ENCODE peak calls at places on chromosomes 5 and 9, in five cellular contexts. R, N, T, X and Q are unnamed samples.
A peak's percentile ranks its signal among the peaks of the same experiment; 100 is the strongest.

GRCh38 chr9:33794560-33794959 is 801 bp upstream of the PRSS3 start:
- DNase-seq in R (no peak), N (no peak), T (no peak), X (no peak), Q (no peak)

GRCh38 chr9:12424243-12424642 is 268.9 kb upstream of the TYRP1 start:
- DNase-seq in R (no peak), N (no peak), T (no peak), X (no peak), Q (no peak)

GRCh38 chr5:60339691-60340191 is 360.2 kb downstream of the DEPDC1B start:
- DNase-seq in R (no peak), N (no peak), T (no peak), X (peak; percentile 48), Q (no peak)

GRCh38 chr5:178196986-178197385 is 7.3 kb upstream of the HNRNPAB start:
- DNase-seq in R (peak; percentile 23), N (peak; percentile 66), T (no peak), X (no peak), Q (peak; percentile 63)

GRCh38 chr9:35813434-35814105 is 1.3 kb downstream of the HINT2 start:
- DNase-seq in R (peak; percentile 73), N (peak; percentile 45), T (no peak), X (peak; percentile 67), Q (no peak)

GRCh38 chr5:538801-539468 is 14.7 kb upstream of the SLC9A3 start:
- DNase-seq in R (no peak), N (no peak), T (no peak), X (peak; percentile 13), Q (no peak)

GRCh38 chr9:78296208-78296892 is 575 bp upstream of the PSAT1 start:
- DNase-seq in R (peak; percentile 62), N (no peak), T (peak; percentile 50), X (peak; percentile 69), Q (peak; percentile 63)

GRCh38 chr9:120711354-120711753 is 2.9 kb downstream of the MEGF9 start:
- DNase-seq in R (no peak), N (peak; percentile 22), T (no peak), X (peak; percentile 38), Q (no peak)

GRCh38 chr5:170173227-170173626 is 59.6 kb upstream of the C5orf58 start:
- DNase-seq in R (no peak), N (no peak), T (no peak), X (peak; percentile 78), Q (peak; percentile 34)

GRCh38 chr5:33361781-33362180 is 79.0 kb upstream of the TARS1 start:
- DNase-seq in R (no peak), N (no peak), T (no peak), X (peak; percentile 12), Q (no peak)

GRCh38 chr5:9437741-9438240 is 108.1 kb downstream of the SEMA5A start:
- DNase-seq in R (no peak), N (no peak), T (no peak), X (peak; percentile 87), Q (no peak)

GRCh38 chr5:149325166-149325735 is 20.0 kb upstream of the GRPEL2 start:
- DNase-seq in R (no peak), N (no peak), T (no peak), X (no peak), Q (no peak)

GRCh38 chr5:179533024-179533423 is 17.3 kb upstream of the RUFY1 start:
- DNase-seq in R (no peak), N (no peak), T (no peak), X (no peak), Q (no peak)

GRCh38 chr9:82419827-82420486 is 431.4 kb downstream of the SPATA31D1 start:
- DNase-seq in R (no peak), N (no peak), T (peak; percentile 56), X (no peak), Q (no peak)

GRCh38 chr5:179912386-179912785 is 4.7 kb upstream of the TBC1D9B start:
- DNase-seq in R (no peak), N (no peak), T (no peak), X (no peak), Q (no peak)

GRCh38 chr9:124707667-124708066 is 63.4 kb downstream of the NR6A1 start:
- DNase-seq in R (no peak), N (peak; percentile 37), T (no peak), X (no peak), Q (no peak)
- H3K9ac ChIP-seq in R (no peak overlapping the region), N (peak overlapping the region; percentile 30), T (peak overlapping the region; percentile 30), X (no peak overlapping the region), Q (no peak overlapping the region)

GRCh38 chr5:173323799-173324114 is 4.5 kb downstream of the STC2 start:
- DNase-seq in R (no peak), N (no peak), T (no peak), X (no peak), Q (no peak)

GRCh38 chr5:173323121-173323798 is 5.0 kb downstream of the STC2 start:
- DNase-seq in R (no peak), N (no peak), T (no peak), X (no peak), Q (no peak)

GRCh38 chr5:173325091-173325698 is 3.0 kb downstream of the STC2 start:
- DNase-seq in R (no peak), N (no peak), T (no peak), X (no peak), Q (no peak)

GRCh38 chr5:173326501-173326960 is 1.7 kb downstream of the STC2 start:
- DNase-seq in R (no peak), N (peak; percentile 22), T (no peak), X (peak; percentile 97), Q (no peak)

GRCh38 chr5:173324115-173325001 is 3.9 kb downstream of the STC2 start:
- DNase-seq in R (no peak), N (peak; percentile 71), T (peak; percentile 83), X (peak; percentile 93), Q (no peak)
- H3K4me3 ChIP-seq in R (no peak overlapping the region), N (no peak overlapping the region), T (no peak overlapping the region), X (peak overlapping the region; percentile 88), Q (no peak overlapping the region)

GRCh38 chr9:134466869-134467616 is 140.8 kb downstream of the RXRA start:
- DNase-seq in R (no peak), N (peak; percentile 30), T (no peak), X (peak; percentile 32), Q (no peak)

GRCh38 chr9:134472256-134472655 is 146.0 kb downstream of the RXRA start:
- DNase-seq in R (no peak), N (no peak), T (no peak), X (no peak), Q (no peak)

GRCh38 chr9:134473353-134474057 is 147.2 kb downstream of the RXRA start:
- DNase-seq in R (no peak), N (no peak), T (no peak), X (no peak), Q (no peak)

GRCh38 chr9:134468358-134468757 is 142.1 kb downstream of the RXRA start:
- DNase-seq in R (no peak), N (no peak), T (no peak), X (no peak), Q (no peak)

DNA sequence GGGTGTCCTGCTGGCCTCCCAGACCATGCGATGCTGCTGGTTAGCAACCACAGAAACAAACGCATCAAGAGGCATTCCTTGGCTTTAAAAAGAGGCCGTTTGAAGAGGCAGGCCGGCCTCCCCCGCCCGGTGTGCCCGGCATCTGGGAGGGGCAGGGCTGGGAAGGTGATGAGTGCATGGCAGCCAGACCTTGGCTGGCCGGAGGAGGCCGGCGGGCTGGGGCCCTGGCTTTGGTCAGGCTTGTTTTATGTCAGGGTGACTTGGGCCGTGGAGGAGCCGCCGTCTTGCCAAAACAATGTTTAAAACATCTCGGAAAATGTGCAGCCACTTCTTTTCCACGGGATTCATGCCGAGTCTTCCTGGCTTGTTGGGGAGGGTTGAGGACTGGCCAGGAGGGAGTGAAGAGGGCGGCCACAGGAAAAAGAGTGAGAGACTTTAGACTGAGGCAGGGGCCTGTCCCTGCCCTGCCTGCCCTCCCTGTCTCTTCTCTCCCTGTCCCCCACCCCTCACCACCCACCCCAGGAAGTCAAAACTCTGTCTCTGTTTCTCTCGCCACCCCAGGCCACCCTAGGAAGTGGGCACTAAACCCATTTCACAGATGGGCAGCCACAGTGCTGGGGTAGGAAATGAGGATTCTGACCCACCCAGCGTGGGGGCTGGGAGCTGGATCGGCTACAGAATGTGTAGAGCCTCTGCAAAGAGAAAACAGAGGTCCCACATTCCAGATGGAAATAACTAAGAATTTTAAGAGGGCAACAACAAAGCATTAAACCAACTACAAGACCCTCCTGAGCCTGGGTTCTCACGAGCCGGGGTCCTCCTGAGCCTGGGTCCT is 143.0 kb downstream of the RXRA start:
- DNase-seq in R (no peak), N (no peak), T (no peak), X (peak; percentile 57), Q (no peak)
- H3K27ac ChIP-seq in R (no peak overlapping the region), N (no peak overlapping the region), T (no peak overlapping the region), X (no peak overlapping the region), Q (no peak overlapping the region)

DNA sequence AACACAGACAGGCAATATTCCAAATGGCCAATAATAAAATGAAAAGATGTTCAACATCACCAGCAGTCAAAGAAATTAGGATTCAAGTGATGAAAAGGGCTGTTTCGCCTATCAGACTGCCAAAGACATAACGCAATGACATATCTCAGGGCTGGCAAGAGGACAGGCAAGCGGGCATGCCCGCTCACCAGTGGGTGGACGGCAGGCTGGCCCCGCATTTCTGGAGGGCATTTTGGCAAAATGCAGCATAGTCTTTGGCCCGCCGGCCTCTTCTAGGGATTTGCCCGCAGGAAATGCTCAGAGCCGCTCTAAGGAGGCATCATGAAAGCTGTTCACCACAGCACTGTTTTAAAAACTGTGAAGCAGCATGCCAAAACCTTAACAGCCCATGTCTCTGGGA is 1.4 kb upstream of the PPP1R26 start:
- DNase-seq in R (no peak), N (no peak), T (no peak), X (peak; percentile 37), Q (no peak)
- H3K9ac ChIP-seq in R (no peak overlapping the region), N (peak overlapping the region; percentile 50), T (no peak overlapping the region), X (peak overlapping the region; percentile 30), Q (no peak overlapping the region)

GRCh38 chr9:134858051-134858841 is 22.4 kb upstream of the FCN2 start:
- DNase-seq in R (no peak), N (no peak), T (no peak), X (peak; percentile 72), Q (no peak)
- H3K4me3 ChIP-seq in R (no peak overlapping the region), N (no peak overlapping the region), T (no peak overlapping the region), X (no peak overlapping the region), Q (no peak overlapping the region)

DNA sequence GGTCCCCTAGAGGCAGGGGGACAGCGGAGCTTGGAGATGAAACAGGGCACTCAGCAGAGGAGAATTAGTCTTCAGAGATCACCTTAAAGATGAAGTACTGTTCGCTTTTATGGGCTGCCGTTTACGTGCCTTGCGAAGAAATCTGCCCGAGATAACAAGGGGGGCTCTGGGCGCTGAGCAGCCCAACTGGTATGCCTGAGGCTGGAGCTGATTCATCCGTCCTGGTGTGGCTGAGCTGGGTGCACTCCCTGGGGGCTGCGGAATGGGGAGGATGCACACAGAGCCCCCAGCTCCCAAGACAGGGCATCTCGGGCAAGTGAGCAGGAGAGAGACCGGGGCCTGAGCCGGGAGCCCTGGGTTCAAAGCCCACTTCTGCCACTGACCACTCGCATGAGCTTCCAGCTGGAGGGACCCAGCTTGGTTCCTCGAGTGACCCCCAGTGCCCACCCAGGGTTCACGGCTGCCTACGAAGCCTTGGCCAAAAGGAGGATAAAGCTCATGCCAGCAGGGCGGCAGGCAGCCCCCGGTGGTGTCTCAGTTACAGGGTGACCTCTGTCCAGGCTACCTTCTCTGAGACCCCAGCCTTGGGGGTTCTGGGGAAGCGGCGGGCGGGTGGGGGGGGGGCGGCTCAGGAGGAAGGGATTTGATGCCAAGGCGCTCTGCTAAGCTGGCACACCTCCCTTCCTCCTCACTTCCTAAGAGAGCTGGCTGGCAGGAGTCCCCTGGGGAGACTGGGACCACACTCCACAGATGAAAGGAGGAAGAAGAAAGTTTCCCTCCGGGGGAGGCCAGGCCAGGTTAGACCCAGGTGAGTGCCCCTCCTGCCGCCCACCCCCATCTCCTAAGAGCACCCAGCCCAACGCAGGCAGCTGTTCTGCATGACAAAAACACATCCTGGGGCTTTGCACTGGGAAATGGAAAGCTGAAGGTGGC is 5.7 kb downstream of the FIBCD1 start:
- DNase-seq in R (no peak), N (peak; percentile 70), T (no peak), X (peak; percentile 91), Q (no peak)
- H3K27ac ChIP-seq in R (no peak overlapping the region), N (no peak overlapping the region), T (no peak overlapping the region), X (peak overlapping the region; percentile 36), Q (no peak overlapping the region)